ENCODE peak calls at places on chromosomes 4 and X, in ten cellular contexts. One of them, this sample, is unnamed. For H3K36me3, the result is how much of the 10 kb centered on the place peaks cover.

GRCh38 chr4:7973545-7973981 is 33.9 kb upstream of the AFAP1 start:
- DNase-seq in small intestine: no peak
- DNase-seq in brain microvascular endothelial cell: peak
- DNase-seq in fibroblast of lung: peak
- DNase-seq in ascending aorta: no peak
- DNase-seq in naive thymus-derived CD4-positive, alpha-beta T cell: no peak
- DNase-seq in right atrium auricular region: no peak
- DNase-seq in GM23338: no peak
- DNase-seq in SK-N-SH: no peak
- DNase-seq in mammary epithelial cell: peak
- DNase-seq in this sample: no peak

GRCh38 chr4:157127571-157127970 is 51.6 kb downstream of the GLRB start:
- DNase-seq in small intestine: no peak
- DNase-seq in brain microvascular endothelial cell: no peak
- DNase-seq in fibroblast of lung: no peak
- DNase-seq in ascending aorta: no peak
- DNase-seq in naive thymus-derived CD4-positive, alpha-beta T cell: no peak
- DNase-seq in right atrium auricular region: no peak
- DNase-seq in GM23338: peak
- DNase-seq in SK-N-SH: no peak
- DNase-seq in mammary epithelial cell: no peak
- DNase-seq in this sample: no peak

GRCh38 chrX:11257711-11258110 is 35.5 kb upstream of the AMELX start:
- DNase-seq in small intestine: no peak
- DNase-seq in brain microvascular endothelial cell: no peak
- DNase-seq in fibroblast of lung: no peak
- DNase-seq in ascending aorta: no peak
- DNase-seq in naive thymus-derived CD4-positive, alpha-beta T cell: no peak
- DNase-seq in right atrium auricular region: no peak
- DNase-seq in GM23338: no peak
- DNase-seq in SK-N-SH: no peak
- DNase-seq in mammary epithelial cell: no peak
- DNase-seq in this sample: no peak

GRCh38 chr4:151147000-151147399 is 47.6 kb downstream of the RPS3A start:
- DNase-seq in small intestine: no peak
- DNase-seq in brain microvascular endothelial cell: no peak
- DNase-seq in fibroblast of lung: peak
- DNase-seq in ascending aorta: no peak
- DNase-seq in naive thymus-derived CD4-positive, alpha-beta T cell: no peak
- DNase-seq in right atrium auricular region: no peak
- DNase-seq in GM23338: no peak
- DNase-seq in SK-N-SH: no peak
- DNase-seq in mammary epithelial cell: no peak
- DNase-seq in this sample: no peak

GRCh38 chrX:7116081-7116480 is 31.4 kb upstream of the STS start:
- DNase-seq in small intestine: no peak
- DNase-seq in brain microvascular endothelial cell: no peak
- DNase-seq in fibroblast of lung: no peak
- DNase-seq in ascending aorta: no peak
- DNase-seq in naive thymus-derived CD4-positive, alpha-beta T cell: no peak
- DNase-seq in right atrium auricular region: no peak
- DNase-seq in GM23338: no peak
- DNase-seq in SK-N-SH: no peak
- DNase-seq in mammary epithelial cell: no peak
- DNase-seq in this sample: no peak

GRCh38 chr4:22417408-22417807 is 98.5 kb downstream of the ADGRA3 start:
- DNase-seq in small intestine: no peak
- DNase-seq in brain microvascular endothelial cell: peak
- DNase-seq in fibroblast of lung: no peak
- DNase-seq in ascending aorta: no peak
- DNase-seq in naive thymus-derived CD4-positive, alpha-beta T cell: no peak
- DNase-seq in right atrium auricular region: no peak
- DNase-seq in GM23338: no peak
- DNase-seq in SK-N-SH: no peak
- DNase-seq in mammary epithelial cell: no peak
- DNase-seq in this sample: no peak

GRCh38 chr4:52173470-52174055 is 122.5 kb downstream of the SPATA18 start:
- DNase-seq in small intestine: no peak
- DNase-seq in brain microvascular endothelial cell: no peak
- DNase-seq in fibroblast of lung: peak
- DNase-seq in ascending aorta: no peak
- DNase-seq in naive thymus-derived CD4-positive, alpha-beta T cell: no peak
- DNase-seq in right atrium auricular region: no peak
- DNase-seq in GM23338: no peak
- DNase-seq in SK-N-SH: no peak
- DNase-seq in mammary epithelial cell: no peak
- DNase-seq in this sample: no peak

GRCh38 chr4:186298034-186298647 is 32.2 kb downstream of the F11 start:
- DNase-seq in small intestine: no peak
- DNase-seq in brain microvascular endothelial cell: no peak
- DNase-seq in fibroblast of lung: no peak
- DNase-seq in ascending aorta: no peak
- DNase-seq in naive thymus-derived CD4-positive, alpha-beta T cell: no peak
- DNase-seq in right atrium auricular region: no peak
- DNase-seq in GM23338: peak
- DNase-seq in SK-N-SH: peak
- DNase-seq in mammary epithelial cell: no peak
- DNase-seq in this sample: peak

GRCh38 chr4:86334020-86334750 is 25.7 kb downstream of the MAPK10 start:
- DNase-seq in small intestine: no peak
- DNase-seq in brain microvascular endothelial cell: no peak
- DNase-seq in fibroblast of lung: peak
- DNase-seq in ascending aorta: no peak
- DNase-seq in naive thymus-derived CD4-positive, alpha-beta T cell: no peak
- DNase-seq in right atrium auricular region: no peak
- DNase-seq in GM23338: no peak
- DNase-seq in SK-N-SH: no peak
- DNase-seq in mammary epithelial cell: no peak
- DNase-seq in this sample: no peak

GRCh38 chr4:140308366-140309123 is 64.9 kb upstream of the SCOC start:
- DNase-seq in small intestine: no peak
- DNase-seq in brain microvascular endothelial cell: peak
- DNase-seq in fibroblast of lung: peak
- DNase-seq in ascending aorta: peak
- DNase-seq in naive thymus-derived CD4-positive, alpha-beta T cell: no peak
- DNase-seq in right atrium auricular region: peak
- DNase-seq in GM23338: no peak
- DNase-seq in SK-N-SH: no peak
- DNase-seq in mammary epithelial cell: peak
- DNase-seq in this sample: no peak

GRCh38 chr4:156476359-156476758 is 495.2 kb downstream of the PDGFC start:
- DNase-seq in small intestine: no peak
- DNase-seq in brain microvascular endothelial cell: peak
- DNase-seq in fibroblast of lung: peak
- DNase-seq in ascending aorta: no peak
- DNase-seq in naive thymus-derived CD4-positive, alpha-beta T cell: no peak
- DNase-seq in right atrium auricular region: no peak
- DNase-seq in GM23338: no peak
- DNase-seq in SK-N-SH: peak
- DNase-seq in mammary epithelial cell: peak
- DNase-seq in this sample: no peak

GRCh38 chr4:170009291-170009690 is 16.9 kb downstream of the MFAP3L start:
- DNase-seq in small intestine: no peak
- DNase-seq in brain microvascular endothelial cell: no peak
- DNase-seq in fibroblast of lung: no peak
- DNase-seq in ascending aorta: no peak
- DNase-seq in naive thymus-derived CD4-positive, alpha-beta T cell: no peak
- DNase-seq in right atrium auricular region: no peak
- DNase-seq in GM23338: no peak
- DNase-seq in SK-N-SH: no peak
- DNase-seq in mammary epithelial cell: no peak
- DNase-seq in this sample: no peak

GRCh38 chrX:50200907-50201306 is at the start of gene AKAP4:
- DNase-seq in small intestine: no peak
- DNase-seq in brain microvascular endothelial cell: no peak
- DNase-seq in fibroblast of lung: no peak
- DNase-seq in ascending aorta: no peak
- DNase-seq in naive thymus-derived CD4-positive, alpha-beta T cell: no peak
- DNase-seq in right atrium auricular region: no peak
- DNase-seq in GM23338: no peak
- DNase-seq in SK-N-SH: no peak
- DNase-seq in mammary epithelial cell: no peak
- DNase-seq in this sample: no peak

GRCh38 chrX:50202539-50202938 is 1.7 kb upstream of the AKAP4 start:
- DNase-seq in small intestine: no peak
- DNase-seq in brain microvascular endothelial cell: no peak
- DNase-seq in fibroblast of lung: no peak
- DNase-seq in ascending aorta: no peak
- DNase-seq in naive thymus-derived CD4-positive, alpha-beta T cell: no peak
- DNase-seq in right atrium auricular region: no peak
- DNase-seq in GM23338: no peak
- DNase-seq in SK-N-SH: no peak
- DNase-seq in mammary epithelial cell: peak
- DNase-seq in this sample: no peak

GRCh38 chrX:50206753-50207152 is 2.2 kb downstream of the CCNB3 start:
- DNase-seq in small intestine: no peak
- DNase-seq in brain microvascular endothelial cell: no peak
- DNase-seq in fibroblast of lung: no peak
- DNase-seq in ascending aorta: no peak
- DNase-seq in naive thymus-derived CD4-positive, alpha-beta T cell: no peak
- DNase-seq in right atrium auricular region: no peak
- DNase-seq in GM23338: peak
- DNase-seq in SK-N-SH: no peak
- DNase-seq in mammary epithelial cell: no peak
- DNase-seq in this sample: no peak

GRCh38 chrX:50204364-50204899 is at the start of gene CCNB3:
- DNase-seq in small intestine: peak
- DNase-seq in brain microvascular endothelial cell: peak
- DNase-seq in fibroblast of lung: peak
- DNase-seq in ascending aorta: no peak
- DNase-seq in naive thymus-derived CD4-positive, alpha-beta T cell: peak
- DNase-seq in right atrium auricular region: peak
- DNase-seq in GM23338: peak
- DNase-seq in SK-N-SH: peak
- DNase-seq in mammary epithelial cell: peak
- DNase-seq in this sample: peak
- H3K4me3 ChIP-seq in small intestine: peak
- H3K4me3 ChIP-seq in brain microvascular endothelial cell: peak
- H3K4me3 ChIP-seq in fibroblast of lung: peak
- H3K4me3 ChIP-seq in ascending aorta: peak
- H3K4me3 ChIP-seq in naive thymus-derived CD4-positive, alpha-beta T cell: peak
- H3K4me3 ChIP-seq in right atrium auricular region: peak
- H3K4me3 ChIP-seq in GM23338: peak
- H3K4me3 ChIP-seq in SK-N-SH: peak
- H3K4me3 ChIP-seq in mammary epithelial cell: peak
- H3K4me3 ChIP-seq in this sample: no peak

DNA sequence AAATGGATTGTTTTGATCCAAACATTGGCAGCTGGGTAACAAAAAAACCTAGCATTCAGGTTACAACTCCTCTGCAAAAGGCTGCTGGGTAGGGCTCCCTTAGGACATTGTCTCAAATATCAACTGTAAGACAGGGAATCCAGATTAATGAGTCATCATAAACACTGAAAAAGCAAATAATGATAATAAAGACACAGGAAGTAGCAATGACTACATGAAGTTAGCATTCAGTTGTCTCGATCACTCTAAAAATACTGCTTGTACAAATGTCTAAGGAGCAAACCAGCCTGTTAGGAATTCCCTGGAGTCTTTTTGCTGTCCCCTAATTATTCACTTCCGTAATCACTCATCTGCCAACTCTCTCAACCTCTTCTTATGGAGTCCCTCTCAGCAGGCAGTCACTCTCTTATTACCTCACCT is 259.2 kb downstream of the GPC3 start:
- DNase-seq in small intestine: peak
- DNase-seq in brain microvascular endothelial cell: peak
- DNase-seq in fibroblast of lung: peak
- DNase-seq in ascending aorta: no peak
- DNase-seq in naive thymus-derived CD4-positive, alpha-beta T cell: no peak
- DNase-seq in right atrium auricular region: no peak
- DNase-seq in GM23338: no peak
- DNase-seq in SK-N-SH: no peak
- DNase-seq in mammary epithelial cell: peak
- DNase-seq in this sample: no peak
- H3K36me3 ChIP-seq in small intestine: under half
- H3K36me3 ChIP-seq in brain microvascular endothelial cell: under half
- H3K36me3 ChIP-seq in fibroblast of lung: under half
- H3K36me3 ChIP-seq in ascending aorta: under half
- H3K36me3 ChIP-seq in naive thymus-derived CD4-positive, alpha-beta T cell: under half
- H3K36me3 ChIP-seq in right atrium auricular region: under half
- H3K36me3 ChIP-seq in GM23338: under half
- H3K36me3 ChIP-seq in SK-N-SH: under half
- H3K36me3 ChIP-seq in mammary epithelial cell: under half
- H3K36me3 ChIP-seq in this sample: under half

GRCh38 chrX:20397587-20397986 is 130.9 kb upstream of the RPS6KA3 start:
- DNase-seq in small intestine: peak
- DNase-seq in brain microvascular endothelial cell: no peak
- DNase-seq in fibroblast of lung: no peak
- DNase-seq in ascending aorta: no peak
- DNase-seq in naive thymus-derived CD4-positive, alpha-beta T cell: no peak
- DNase-seq in right atrium auricular region: no peak
- DNase-seq in GM23338: peak
- DNase-seq in SK-N-SH: no peak
- DNase-seq in mammary epithelial cell: no peak
- DNase-seq in this sample: no peak

GRCh38 chrX:20393944-20394343 is 127.2 kb upstream of the RPS6KA3 start:
- DNase-seq in small intestine: peak
- DNase-seq in brain microvascular endothelial cell: no peak
- DNase-seq in fibroblast of lung: peak
- DNase-seq in ascending aorta: no peak
- DNase-seq in naive thymus-derived CD4-positive, alpha-beta T cell: no peak
- DNase-seq in right atrium auricular region: no peak
- DNase-seq in GM23338: no peak
- DNase-seq in SK-N-SH: no peak
- DNase-seq in mammary epithelial cell: no peak
- DNase-seq in this sample: no peak

DNA sequence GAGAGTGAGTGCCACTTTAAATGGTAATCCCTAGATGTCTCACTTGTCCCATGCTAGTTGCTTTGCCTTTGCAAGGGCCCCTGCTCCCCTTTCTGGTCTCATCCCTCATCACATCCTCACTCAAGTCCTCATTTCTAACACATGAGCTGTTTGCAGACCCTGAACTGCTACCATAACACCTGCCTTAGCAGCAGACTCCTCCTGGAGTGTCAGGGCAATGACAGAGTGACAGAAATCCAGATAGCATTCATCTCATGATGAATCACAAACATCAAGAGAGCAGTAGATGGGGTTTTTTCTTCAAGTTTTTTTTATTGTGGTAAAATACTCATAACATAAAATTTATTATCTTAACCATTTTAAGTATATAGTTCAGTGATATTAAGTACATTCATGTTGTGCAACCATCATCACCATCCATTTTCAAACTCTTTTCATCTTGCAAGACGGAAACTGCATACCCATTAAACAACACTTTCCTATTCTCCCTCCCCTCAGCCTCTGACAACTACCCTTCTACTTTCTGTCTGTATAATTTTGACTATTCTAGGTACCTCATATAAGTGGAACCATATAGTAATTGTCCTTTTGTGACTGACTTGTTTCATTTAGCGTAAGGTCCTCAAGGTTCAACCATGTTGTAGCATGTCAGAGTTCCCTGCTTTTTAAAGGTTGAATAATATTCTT is 133.2 kb upstream of the RPS6KA3 start:
- DNase-seq in small intestine: no peak
- DNase-seq in brain microvascular endothelial cell: no peak
- DNase-seq in fibroblast of lung: no peak
- DNase-seq in ascending aorta: no peak
- DNase-seq in naive thymus-derived CD4-positive, alpha-beta T cell: no peak
- DNase-seq in right atrium auricular region: no peak
- DNase-seq in GM23338: no peak
- DNase-seq in SK-N-SH: no peak
- DNase-seq in mammary epithelial cell: no peak
- DNase-seq in this sample: no peak
- H3K4me3 ChIP-seq in small intestine: no peak
- H3K4me3 ChIP-seq in brain microvascular endothelial cell: no peak
- H3K4me3 ChIP-seq in fibroblast of lung: no peak
- H3K4me3 ChIP-seq in ascending aorta: no peak
- H3K4me3 ChIP-seq in naive thymus-derived CD4-positive, alpha-beta T cell: no peak
- H3K4me3 ChIP-seq in right atrium auricular region: no peak
- H3K4me3 ChIP-seq in GM23338: no peak
- H3K4me3 ChIP-seq in SK-N-SH: no peak
- H3K4me3 ChIP-seq in mammary epithelial cell: no peak
- H3K4me3 ChIP-seq in this sample: no peak

GRCh38 chr4:153476829-153477574 is 10.8 kb downstream of the TMEM131L start:
- DNase-seq in small intestine: no peak
- DNase-seq in brain microvascular endothelial cell: no peak
- DNase-seq in fibroblast of lung: no peak
- DNase-seq in ascending aorta: no peak
- DNase-seq in naive thymus-derived CD4-positive, alpha-beta T cell: no peak
- DNase-seq in right atrium auricular region: no peak
- DNase-seq in GM23338: no peak
- DNase-seq in SK-N-SH: no peak
- DNase-seq in mammary epithelial cell: peak
- DNase-seq in this sample: no peak
- H3K36me3 ChIP-seq in small intestine: under half
- H3K36me3 ChIP-seq in brain microvascular endothelial cell: under half
- H3K36me3 ChIP-seq in fibroblast of lung: under half
- H3K36me3 ChIP-seq in ascending aorta: under half
- H3K36me3 ChIP-seq in naive thymus-derived CD4-positive, alpha-beta T cell: under half
- H3K36me3 ChIP-seq in right atrium auricular region: under half
- H3K36me3 ChIP-seq in GM23338: under half
- H3K36me3 ChIP-seq in SK-N-SH: under half
- H3K36me3 ChIP-seq in mammary epithelial cell: under half
- H3K36me3 ChIP-seq in this sample: under half

This sample was measured in H7.